ENCODE peak calls at places on chromosomes 2 and 18, in four cellular contexts. B, G, F and D are unnamed samples.

GRCh38 chr2:67384115-67384823 is 12.9 kb upstream of the ETAA1 start:
- DNase-seq in B (no peak), F (no peak), G (no peak), D (no peak)

GRCh38 chr2:218405365-218406208 is 5.9 kb downstream of the CTDSP1 start:
- DNase-seq in F (no peak), B (no peak), G (peak), D (no peak)

GRCh38 chr18:72160504-72161445 is 383.4 kb downstream of the CBLN2 start:
- DNase-seq in F (no peak), B (no peak), G (no peak), D (no peak)

GRCh38 chr2:32484907-32485306 is 128.1 kb downstream of the BIRC6 start:
- DNase-seq in F (peak), G (no peak), B (no peak), D (no peak)

GRCh38 chr18:21851327-21851961 is 110.9 kb downstream of the MIB1 start:
- DNase-seq in B (no peak), G (peak), F (no peak), D (no peak)

GRCh38 chr18:23574611-23575308 is 11.5 kb downstream of the NPC1 start:
- DNase-seq in B (no peak), G (peak), F (no peak), D (no peak)

GRCh38 chr2:100818606-100819364 is 1.2 kb upstream of the NPAS2 start:
- DNase-seq in G (peak), F (no peak), B (peak), D (no peak)

GRCh38 chr2:95041060-95041823 is 15.7 kb downstream of the MAL start:
- DNase-seq in F (no peak), B (no peak), G (no peak), D (no peak)

GRCh38 chr2:46749042-46749461 is 166.6 kb downstream of the MCFD2 start:
- DNase-seq in G (no peak), F (peak), B (peak), D (no peak)

GRCh38 chr2:81901017-81901416 is 1596.5 kb upstream of the LRRTM1 start:
- DNase-seq in G (no peak), F (no peak), B (no peak), D (no peak)

GRCh38 chr2:156704132-156704531 is 268.0 kb downstream of the GPD2 start:
- DNase-seq in B (no peak), G (no peak), F (no peak), D (no peak)

GRCh38 chr2:1091895-1092585 is 141.4 kb downstream of the SNTG2 start:
- DNase-seq in B (no peak), G (no peak), F (no peak), D (no peak)

GRCh38 chr2:198717451-198717850 is 740.3 kb downstream of the SATB2 start:
- DNase-seq in B (no peak), G (no peak), F (no peak), D (no peak)

GRCh38 chr2:215536476-215536875 is 100.6 kb upstream of the FN1 start:
- DNase-seq in B (no peak), F (no peak), G (no peak), D (no peak)

GRCh38 chr2:237731663-237732062 is 66.9 kb upstream of the RBM44 start:
- DNase-seq in F (no peak), B (peak), G (peak), D (no peak)

GRCh38 chr2:101063352-101063751 is 61.3 kb downstream of the RPL31 start:
- DNase-seq in F (no peak), B (peak), G (no peak), D (no peak)

GRCh38 chr2:43609304-43609883 is 13.6 kb upstream of the THADA start:
- DNase-seq in F (peak), B (peak), G (peak), D (no peak)

GRCh38 chr18:53941601-53942335 is 282.7 kb downstream of the MBD2 start:
- DNase-seq in G (no peak), F (no peak), B (no peak), D (no peak)

GRCh38 chr2:43592443-43592842 is 3.4 kb downstream of the THADA start:
- DNase-seq in B (no peak), G (no peak), F (no peak), D (no peak)

GRCh38 chr2:42163444-42164045 is 5.6 kb upstream of the EML4 start:
- DNase-seq in F (no peak), G (no peak), B (no peak), D (no peak)

GRCh38 chr2:237563816-237564215 is 2.6 kb upstream of the PRLH start:
- DNase-seq in F (no peak), G (no peak), B (no peak), D (no peak)

GRCh38 chr2:176122633-176123482 is at the start of gene HOXD9:
- DNase-seq in F (no peak), G (peak), B (no peak), D (no peak)

GRCh38 chr18:22563098-22563707 is 145.5 kb upstream of the CTAGE1 start:
- DNase-seq in B (peak), G (peak), F (peak), D (peak)

GRCh38 chr2:12616456-12617163 is 100.1 kb upstream of the TRIB2 start:
- DNase-seq in B (no peak), G (no peak), F (no peak), D (no peak)

GRCh38 chr2:159797468-159798375 is at the start of gene CD302:
- DNase-seq in B (peak), G (peak), F (peak), D (no peak)

GRCh38 chr18:24315170-24315569 is 82.5 kb downstream of the OSBPL1A start:
- DNase-seq in B (no peak), G (no peak), F (no peak), D (no peak)

GRCh38 chr2:46747297-46747818 is 168.2 kb downstream of the MCFD2 start:
- DNase-seq in F (no peak), G (no peak), B (peak), D (peak)

GRCh38 chr2:175766880-175767279 is 235.2 kb downstream of the LNPK start:
- DNase-seq in G (no peak), B (peak), F (no peak), D (no peak)

GRCh38 chr2:17470855-17471641 is 47.2 kb downstream of the RAD51AP2 start:
- DNase-seq in B (peak), G (peak), F (peak), D (peak)

GRCh38 chr18:76361219-76361618 is 133.8 kb downstream of the ZNF516 start:
- DNase-seq in F (no peak), B (no peak), G (no peak), D (no peak)

GRCh38 chr18:23825978-23826405 is 136.7 kb downstream of the LAMA3 start:
- DNase-seq in B (no peak), G (no peak), F (no peak), D (no peak)

GRCh38 chr2:207473866-207474251 is 55.9 kb upstream of the CREB1 start:
- DNase-seq in F (no peak), B (no peak), G (no peak), D (no peak)

GRCh38 chr2:207475546-207475945 is 54.2 kb upstream of the CREB1 start:
- DNase-seq in B (no peak), F (no peak), G (no peak), D (no peak)

GRCh38 chr2:207473203-207473865 is 56.4 kb upstream of the CREB1 start:
- DNase-seq in F (no peak), B (peak), G (peak), D (peak)

GRCh38 chr2:207472343-207473202 is 57.2 kb upstream of the CREB1 start:
- DNase-seq in B (no peak), G (no peak), F (no peak), D (no peak)

DNA sequence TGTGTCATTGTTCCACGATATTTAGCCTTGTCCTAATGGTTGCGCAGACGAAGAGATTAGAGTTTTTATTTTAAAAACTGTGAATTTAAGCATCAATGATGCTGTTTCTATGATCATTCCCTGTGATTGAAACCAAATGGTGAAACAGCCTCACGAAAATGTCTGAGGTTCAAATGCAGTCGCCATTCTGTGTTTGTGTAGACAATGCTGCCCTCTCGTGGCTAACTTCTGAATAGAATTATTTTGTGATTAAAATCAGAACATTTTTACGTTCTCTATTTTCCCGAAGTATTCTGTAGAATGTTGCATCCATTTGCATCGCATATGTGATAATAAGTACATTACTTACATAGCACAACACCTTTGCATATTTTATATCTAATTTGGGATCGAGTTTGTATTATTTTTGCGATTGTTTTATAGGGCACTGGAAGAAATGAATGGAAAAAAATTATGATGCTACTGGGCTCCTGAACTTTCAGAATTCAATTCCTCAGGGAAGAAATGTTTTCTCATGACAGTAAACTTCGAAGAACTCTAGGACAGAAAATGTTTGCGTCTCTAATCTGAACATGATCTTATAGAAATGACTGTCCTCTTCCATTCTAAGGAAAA is 54.8 kb upstream of the CREB1 start:
- DNase-seq in B (peak), G (peak), F (peak), D (no peak)
- TF ChIP-seq MAX in B (no peak), G (no peak), F (no peak), D (no peak)

GRCh38 chr2:157764386-157764785 is 111.7 kb downstream of the ACVR1 start:
- DNase-seq in G (no peak), F (no peak), B (no peak), D (no peak)
- TF ChIP-seq FOXM1 in G (no peak), F (no peak), B (no peak), D (no peak)

GRCh38 chr2:226478121-226478809 is 321.4 kb downstream of the IRS1 start:
- DNase-seq in G (no peak), B (peak), F (no peak), D (no peak)
- TF ChIP-seq MAX in G (peak), B (peak), F (no peak), D (no peak)

GRCh38 chr18:55124078-55124477 is 164.8 kb upstream of the CCDC68 start:
- DNase-seq in F (no peak), G (no peak), B (no peak), D (no peak)
- TF ChIP-seq FOXM1 in F (no peak), G (no peak), B (no peak), D (no peak)